ENCODE peak calls at places on chromosome 15, in four cellular contexts. One of them, this sample, is unnamed.

GRCh38 chr15:100728371-100729201 is 126.2 kb downstream of the ASB7 start:
- DNase-seq in effector CD4-positive, alpha-beta T cell: no peak
- DNase-seq in activated CD4-positive, alpha-beta T cell treated with anti-CD3 and anti-CD28 coated beads, Interleukin-2, amount 50 U/mL, for 24 hours: no peak
- DNase-seq in neuronal stem cell: no peak
- DNase-seq in this sample: peak; percentile 47

GRCh38 chr15:96331942-96332853 is 1.7 kb downstream of the NR2F2 start:
- DNase-seq in effector CD4-positive, alpha-beta T cell: no peak
- DNase-seq in activated CD4-positive, alpha-beta T cell treated with anti-CD3 and anti-CD28 coated beads, Interleukin-2, amount 50 U/mL, for 24 hours: no peak
- DNase-seq in neuronal stem cell: peak; percentile 11
- DNase-seq in this sample: no peak

GRCh38 chr15:60932051-60932915 is 296.8 kb downstream of the RORA start:
- DNase-seq in effector CD4-positive, alpha-beta T cell: peak; percentile 45
- DNase-seq in activated CD4-positive, alpha-beta T cell treated with anti-CD3 and anti-CD28 coated beads, Interleukin-2, amount 50 U/mL, for 24 hours: peak; percentile 20
- DNase-seq in neuronal stem cell: no peak
- DNase-seq in this sample: no peak

GRCh38 chr15:74043425-74044266 is 38.7 kb downstream of the GOLGA6A start:
- DNase-seq in effector CD4-positive, alpha-beta T cell: no peak
- DNase-seq in activated CD4-positive, alpha-beta T cell treated with anti-CD3 and anti-CD28 coated beads, Interleukin-2, amount 50 U/mL, for 24 hours: no peak
- DNase-seq in neuronal stem cell: no peak
- DNase-seq in this sample: no peak

GRCh38 chr15:77742127-77742526 is 109.4 kb upstream of the LINGO1 start:
- DNase-seq in effector CD4-positive, alpha-beta T cell: no peak
- DNase-seq in activated CD4-positive, alpha-beta T cell treated with anti-CD3 and anti-CD28 coated beads, Interleukin-2, amount 50 U/mL, for 24 hours: no peak
- DNase-seq in neuronal stem cell: no peak
- DNase-seq in this sample: no peak

GRCh38 chr15:42118650-42119531 is 24.5 kb upstream of the PLA2G4D start:
- DNase-seq in effector CD4-positive, alpha-beta T cell: no peak
- DNase-seq in activated CD4-positive, alpha-beta T cell treated with anti-CD3 and anti-CD28 coated beads, Interleukin-2, amount 50 U/mL, for 24 hours: no peak
- DNase-seq in neuronal stem cell: no peak
- DNase-seq in this sample: no peak

GRCh38 chr15:52337198-52337853 is 41.7 kb upstream of the MYO5C start:
- DNase-seq in effector CD4-positive, alpha-beta T cell: no peak
- DNase-seq in activated CD4-positive, alpha-beta T cell treated with anti-CD3 and anti-CD28 coated beads, Interleukin-2, amount 50 U/mL, for 24 hours: no peak
- DNase-seq in neuronal stem cell: no peak
- DNase-seq in this sample: no peak

GRCh38 chr15:57676578-57676977 is 29.9 kb upstream of the POLR2M start:
- DNase-seq in effector CD4-positive, alpha-beta T cell: no peak
- DNase-seq in activated CD4-positive, alpha-beta T cell treated with anti-CD3 and anti-CD28 coated beads, Interleukin-2, amount 50 U/mL, for 24 hours: no peak
- DNase-seq in neuronal stem cell: no peak
- DNase-seq in this sample: no peak

GRCh38 chr15:88624156-88624970 is 3.2 kb downstream of the AEN start:
- DNase-seq in effector CD4-positive, alpha-beta T cell: peak; percentile 36
- DNase-seq in activated CD4-positive, alpha-beta T cell treated with anti-CD3 and anti-CD28 coated beads, Interleukin-2, amount 50 U/mL, for 24 hours: no peak
- DNase-seq in neuronal stem cell: no peak
- DNase-seq in this sample: no peak

GRCh38 chr15:101505610-101506337 is 16.3 kb upstream of the PCSK6 start:
- DNase-seq in effector CD4-positive, alpha-beta T cell: no peak
- DNase-seq in activated CD4-positive, alpha-beta T cell treated with anti-CD3 and anti-CD28 coated beads, Interleukin-2, amount 50 U/mL, for 24 hours: no peak
- DNase-seq in neuronal stem cell: no peak
- DNase-seq in this sample: no peak

GRCh38 chr15:85296615-85297402 is 83.6 kb upstream of the AKAP13 start:
- DNase-seq in effector CD4-positive, alpha-beta T cell: peak; percentile 61
- DNase-seq in activated CD4-positive, alpha-beta T cell treated with anti-CD3 and anti-CD28 coated beads, Interleukin-2, amount 50 U/mL, for 24 hours: peak; percentile 33
- DNase-seq in neuronal stem cell: peak; percentile 50
- DNase-seq in this sample: peak; percentile 44

GRCh38 chr15:81040757-81041156 is 40.0 kb downstream of the TLNRD1 start:
- DNase-seq in effector CD4-positive, alpha-beta T cell: no peak
- DNase-seq in activated CD4-positive, alpha-beta T cell treated with anti-CD3 and anti-CD28 coated beads, Interleukin-2, amount 50 U/mL, for 24 hours: no peak
- DNase-seq in neuronal stem cell: no peak
- DNase-seq in this sample: no peak

GRCh38 chr15:84715442-84716035 is 400 bp downstream of the SEC11A start:
- DNase-seq in effector CD4-positive, alpha-beta T cell: peak; percentile 13
- DNase-seq in activated CD4-positive, alpha-beta T cell treated with anti-CD3 and anti-CD28 coated beads, Interleukin-2, amount 50 U/mL, for 24 hours: peak; percentile 36
- DNase-seq in neuronal stem cell: no peak
- DNase-seq in this sample: no peak

GRCh38 chr15:73655724-73656123 is 22.5 kb upstream of the NPTN start:
- DNase-seq in effector CD4-positive, alpha-beta T cell: no peak
- DNase-seq in activated CD4-positive, alpha-beta T cell treated with anti-CD3 and anti-CD28 coated beads, Interleukin-2, amount 50 U/mL, for 24 hours: no peak
- DNase-seq in neuronal stem cell: no peak
- DNase-seq in this sample: no peak

GRCh38 chr15:30043211-30043655 is 39.5 kb upstream of the GOLGA8J start:
- DNase-seq in effector CD4-positive, alpha-beta T cell: no peak
- DNase-seq in activated CD4-positive, alpha-beta T cell treated with anti-CD3 and anti-CD28 coated beads, Interleukin-2, amount 50 U/mL, for 24 hours: no peak
- DNase-seq in neuronal stem cell: no peak
- DNase-seq in this sample: no peak

GRCh38 chr15:31034152-31034551 is 42.7 kb upstream of the MTMR10 start:
- DNase-seq in effector CD4-positive, alpha-beta T cell: no peak
- DNase-seq in activated CD4-positive, alpha-beta T cell treated with anti-CD3 and anti-CD28 coated beads, Interleukin-2, amount 50 U/mL, for 24 hours: no peak
- DNase-seq in neuronal stem cell: no peak
- DNase-seq in this sample: no peak

GRCh38 chr15:27495963-27496459 is 525.0 kb downstream of the GABRG3 start:
- DNase-seq in effector CD4-positive, alpha-beta T cell: no peak
- DNase-seq in activated CD4-positive, alpha-beta T cell treated with anti-CD3 and anti-CD28 coated beads, Interleukin-2, amount 50 U/mL, for 24 hours: no peak
- DNase-seq in neuronal stem cell: no peak
- DNase-seq in this sample: no peak

GRCh38 chr15:26972636-26973035 is 1.7 kb downstream of the GABRG3 start:
- DNase-seq in effector CD4-positive, alpha-beta T cell: no peak
- DNase-seq in activated CD4-positive, alpha-beta T cell treated with anti-CD3 and anti-CD28 coated beads, Interleukin-2, amount 50 U/mL, for 24 hours: no peak
- DNase-seq in neuronal stem cell: no peak
- DNase-seq in this sample: no peak

GRCh38 chr15:73326157-73326556 is 42.6 kb downstream of the HCN4 start:
- DNase-seq in effector CD4-positive, alpha-beta T cell: no peak
- DNase-seq in activated CD4-positive, alpha-beta T cell treated with anti-CD3 and anti-CD28 coated beads, Interleukin-2, amount 50 U/mL, for 24 hours: no peak
- DNase-seq in neuronal stem cell: no peak
- DNase-seq in this sample: no peak

GRCh38 chr15:37100109-37100873 is at the start of gene MEIS2:
- DNase-seq in effector CD4-positive, alpha-beta T cell: no peak
- DNase-seq in activated CD4-positive, alpha-beta T cell treated with anti-CD3 and anti-CD28 coated beads, Interleukin-2, amount 50 U/mL, for 24 hours: no peak
- DNase-seq in neuronal stem cell: peak; percentile 83
- DNase-seq in this sample: peak; percentile 85

GRCh38 chr15:77803487-77803886 is 170.8 kb upstream of the LINGO1 start:
- DNase-seq in effector CD4-positive, alpha-beta T cell: no peak
- DNase-seq in activated CD4-positive, alpha-beta T cell treated with anti-CD3 and anti-CD28 coated beads, Interleukin-2, amount 50 U/mL, for 24 hours: no peak
- DNase-seq in neuronal stem cell: no peak
- DNase-seq in this sample: no peak

GRCh38 chr15:35445891-35446290 is 100.1 kb downstream of the DPH6 start:
- DNase-seq in effector CD4-positive, alpha-beta T cell: no peak
- DNase-seq in activated CD4-positive, alpha-beta T cell treated with anti-CD3 and anti-CD28 coated beads, Interleukin-2, amount 50 U/mL, for 24 hours: no peak
- DNase-seq in neuronal stem cell: no peak
- DNase-seq in this sample: no peak

GRCh38 chr15:85581495-85581894 is 201.1 kb downstream of the AKAP13 start:
- DNase-seq in effector CD4-positive, alpha-beta T cell: peak; percentile 34
- DNase-seq in activated CD4-positive, alpha-beta T cell treated with anti-CD3 and anti-CD28 coated beads, Interleukin-2, amount 50 U/mL, for 24 hours: no peak
- DNase-seq in neuronal stem cell: no peak
- DNase-seq in this sample: no peak

GRCh38 chr15:51776952-51777574 is 25.7 kb downstream of the TMOD2 start:
- DNase-seq in effector CD4-positive, alpha-beta T cell: peak; percentile 55
- DNase-seq in activated CD4-positive, alpha-beta T cell treated with anti-CD3 and anti-CD28 coated beads, Interleukin-2, amount 50 U/mL, for 24 hours: no peak
- DNase-seq in neuronal stem cell: peak; percentile 58
- DNase-seq in this sample: peak; percentile 48

This sample was measured in breast epithelium.